ENCODE peak calls at places on chromosome 1, in five cellular contexts. One of them, this sample, is unnamed.

GRCh38 chr1:153793261-153793972 is 18.2 kb downstream of the SLC27A3 start:
- DNase-seq in GM12878: no peak
- DNase-seq in HCT116: no peak
- DNase-seq in HepG2: no peak
- DNase-seq in K562: no peak
- DNase-seq in this sample: no peak

GRCh38 chr1:157983787-157984186 is 9.7 kb upstream of the KIRREL1 start:
- DNase-seq in GM12878: no peak
- DNase-seq in HCT116: no peak
- DNase-seq in HepG2: no peak
- DNase-seq in K562: no peak
- DNase-seq in this sample: no peak

GRCh38 chr1:185686996-185687778 is 47.0 kb upstream of the HMCN1 start:
- DNase-seq in GM12878: no peak
- DNase-seq in HCT116: no peak
- DNase-seq in HepG2: no peak
- DNase-seq in K562: no peak
- DNase-seq in this sample: no peak

GRCh38 chr1:112957133-112957812 is 1.3 kb upstream of the SLC16A1 start:
- DNase-seq in GM12878: peak
- DNase-seq in HCT116: peak
- DNase-seq in HepG2: peak
- DNase-seq in K562: peak
- DNase-seq in this sample: peak

GRCh38 chr1:54328117-54328636 is 78.0 kb downstream of the SSBP3 start:
- DNase-seq in GM12878: no peak
- DNase-seq in HCT116: no peak
- DNase-seq in HepG2: no peak
- DNase-seq in K562: no peak
- DNase-seq in this sample: no peak

GRCh38 chr1:205477121-205477758 is 21.4 kb upstream of the BLACAT1 start:
- DNase-seq in GM12878: no peak
- DNase-seq in HCT116: no peak
- DNase-seq in HepG2: no peak
- DNase-seq in K562: no peak
- DNase-seq in this sample: peak

GRCh38 chr1:237352747-237353146 is 310.8 kb downstream of the RYR2 start:
- DNase-seq in GM12878: no peak
- DNase-seq in HCT116: no peak
- DNase-seq in HepG2: no peak
- DNase-seq in K562: no peak
- DNase-seq in this sample: no peak

GRCh38 chr1:161404051-161404597 is 36.4 kb upstream of the CFAP126 start:
- DNase-seq in GM12878: no peak
- DNase-seq in HCT116: no peak
- DNase-seq in HepG2: no peak
- DNase-seq in K562: no peak
- DNase-seq in this sample: no peak

GRCh38 chr1:112698366-112699310 is 8.3 kb downstream of the RHOC start:
- DNase-seq in GM12878: no peak
- DNase-seq in HCT116: no peak
- DNase-seq in HepG2: peak
- DNase-seq in K562: peak
- DNase-seq in this sample: no peak

GRCh38 chr1:108327534-108328462 is 83.9 kb upstream of the NBPF4 start:
- DNase-seq in GM12878: no peak
- DNase-seq in HCT116: peak
- DNase-seq in HepG2: peak
- DNase-seq in K562: peak
- DNase-seq in this sample: peak

GRCh38 chr1:112954945-112955677 is 885 bp downstream of the SLC16A1 start:
- DNase-seq in GM12878: no peak
- DNase-seq in HCT116: peak
- DNase-seq in HepG2: peak
- DNase-seq in K562: peak
- DNase-seq in this sample: peak

GRCh38 chr1:225415967-225416745 is 11.7 kb downstream of the LBR start:
- DNase-seq in GM12878: no peak
- DNase-seq in HCT116: no peak
- DNase-seq in HepG2: no peak
- DNase-seq in K562: no peak
- DNase-seq in this sample: no peak

GRCh38 chr1:12734651-12735050 is 11.3 kb upstream of the CFAP107 start:
- DNase-seq in GM12878: no peak
- DNase-seq in HCT116: no peak
- DNase-seq in HepG2: no peak
- DNase-seq in K562: no peak
- DNase-seq in this sample: no peak

GRCh38 chr1:71054281-71054731 is 6.7 kb upstream of the PTGER3 start:
- DNase-seq in GM12878: no peak
- DNase-seq in HCT116: no peak
- DNase-seq in HepG2: no peak
- DNase-seq in K562: no peak
- DNase-seq in this sample: no peak

GRCh38 chr1:7341145-7341900 is 429.8 kb upstream of the VAMP3 start:
- DNase-seq in GM12878: no peak
- DNase-seq in HCT116: no peak
- DNase-seq in HepG2: no peak
- DNase-seq in K562: no peak
- DNase-seq in this sample: no peak
- TF ChIP-seq ZNF274 in GM12878: no peak
- TF ChIP-seq ZNF274 in HCT116: no peak
- TF ChIP-seq ZNF274 in HepG2: no peak
- TF ChIP-seq ZNF274 in K562: no peak
- TF ChIP-seq ZNF274 in this sample: no peak

GRCh38 chr1:30143517-30143916 is 579.9 kb downstream of the MATN1 start:
- DNase-seq in GM12878: no peak
- DNase-seq in HCT116: no peak
- DNase-seq in HepG2: no peak
- DNase-seq in K562: no peak
- DNase-seq in this sample: no peak
- TF ChIP-seq ZNF274 in GM12878: no peak
- TF ChIP-seq ZNF274 in HCT116: no peak
- TF ChIP-seq ZNF274 in HepG2: no peak
- TF ChIP-seq ZNF274 in K562: no peak
- TF ChIP-seq ZNF274 in this sample: no peak

DNA sequence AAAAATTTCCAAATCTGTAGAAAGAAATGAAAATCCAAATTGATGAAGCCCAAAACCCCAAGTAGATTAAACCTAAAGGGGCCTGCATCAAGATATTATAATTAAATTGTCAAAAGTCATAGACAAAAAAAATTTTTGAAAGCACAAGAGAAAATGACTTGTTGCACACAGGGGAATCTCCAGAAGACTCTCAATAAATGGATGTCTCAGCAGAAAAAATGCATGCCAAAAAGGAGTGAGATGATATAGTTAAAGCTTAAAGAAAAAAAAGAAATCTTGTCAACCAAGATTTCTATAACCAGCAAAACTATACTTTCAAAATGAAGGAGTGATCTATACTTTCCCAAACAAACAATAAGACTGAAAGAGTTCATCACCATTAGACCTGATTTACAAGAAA is 393.2 kb upstream of the SPAG17 start:
- DNase-seq in GM12878: no peak
- DNase-seq in HCT116: no peak
- DNase-seq in HepG2: no peak
- DNase-seq in K562: no peak
- DNase-seq in this sample: no peak
- TF ChIP-seq ZNF274 in GM12878: no peak
- TF ChIP-seq ZNF274 in HCT116: no peak
- TF ChIP-seq ZNF274 in HepG2: no peak
- TF ChIP-seq ZNF274 in K562: no peak
- TF ChIP-seq ZNF274 in this sample: no peak

DNA sequence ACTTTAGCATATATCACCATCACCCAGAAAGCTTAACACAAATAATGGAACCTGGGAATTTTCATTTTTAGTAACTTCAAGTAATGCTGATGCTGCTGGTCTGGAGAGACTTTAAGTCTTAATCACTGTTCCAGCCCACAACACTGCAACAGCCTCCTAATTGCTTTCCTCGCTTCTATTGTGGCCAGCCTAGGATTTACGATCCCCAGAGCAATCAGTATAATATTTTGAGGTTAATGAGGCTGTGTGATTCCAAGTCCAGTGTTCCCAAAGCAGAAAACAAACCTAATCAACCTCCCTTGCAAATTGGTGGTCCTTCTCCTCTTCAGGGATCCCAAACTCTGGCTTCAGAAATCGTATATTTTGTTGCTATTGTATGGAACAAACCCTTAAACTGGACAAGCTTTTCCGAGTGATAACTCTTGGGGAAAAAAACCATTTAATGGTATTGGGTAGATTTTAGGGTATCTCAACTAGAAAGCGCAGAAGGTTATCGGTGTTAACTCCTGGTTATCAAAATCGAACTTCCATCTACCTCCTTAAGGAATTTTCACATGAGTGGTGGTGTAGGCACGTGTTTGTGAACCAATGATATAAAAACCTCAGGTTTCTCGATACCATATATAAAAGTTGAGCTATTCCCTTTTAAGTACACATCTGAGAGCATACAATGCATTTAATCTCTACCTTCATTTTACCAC is 50.0 kb upstream of the BOLA1 start:
- DNase-seq in GM12878: no peak
- DNase-seq in HCT116: no peak
- DNase-seq in HepG2: no peak
- DNase-seq in K562: no peak
- DNase-seq in this sample: no peak
- TF ChIP-seq ZNF274 in GM12878: no peak
- TF ChIP-seq ZNF274 in HCT116: no peak
- TF ChIP-seq ZNF274 in HepG2: no peak
- TF ChIP-seq ZNF274 in K562: no peak
- TF ChIP-seq ZNF274 in this sample: no peak

GRCh38 chr1:39609618-39610331 is 29.7 kb downstream of the HEYL start:
- DNase-seq in GM12878: no peak
- DNase-seq in HCT116: peak
- DNase-seq in HepG2: peak
- DNase-seq in K562: peak
- DNase-seq in this sample: peak
- TF ChIP-seq ZNF274 in GM12878: no peak
- TF ChIP-seq ZNF274 in HCT116: no peak
- TF ChIP-seq ZNF274 in HepG2: no peak
- TF ChIP-seq ZNF274 in K562: no peak
- TF ChIP-seq ZNF274 in this sample: no peak

GRCh38 chr1:90512441-90512840 is 204.7 kb downstream of the BARHL2 start:
- DNase-seq in GM12878: no peak
- DNase-seq in HCT116: no peak
- DNase-seq in HepG2: no peak
- DNase-seq in K562: no peak
- DNase-seq in this sample: no peak
- TF ChIP-seq ZNF274 in GM12878: no peak
- TF ChIP-seq ZNF274 in HCT116: no peak
- TF ChIP-seq ZNF274 in HepG2: no peak
- TF ChIP-seq ZNF274 in K562: no peak
- TF ChIP-seq ZNF274 in this sample: no peak

GRCh38 chr1:94092210-94092613 is 28.7 kb downstream of the ABCA4 start:
- DNase-seq in GM12878: no peak
- DNase-seq in HCT116: no peak
- DNase-seq in HepG2: no peak
- DNase-seq in K562: no peak
- DNase-seq in this sample: no peak
- TF ChIP-seq ZNF274 in GM12878: no peak
- TF ChIP-seq ZNF274 in HCT116: no peak
- TF ChIP-seq ZNF274 in HepG2: no peak
- TF ChIP-seq ZNF274 in K562: no peak
- TF ChIP-seq ZNF274 in this sample: no peak

DNA sequence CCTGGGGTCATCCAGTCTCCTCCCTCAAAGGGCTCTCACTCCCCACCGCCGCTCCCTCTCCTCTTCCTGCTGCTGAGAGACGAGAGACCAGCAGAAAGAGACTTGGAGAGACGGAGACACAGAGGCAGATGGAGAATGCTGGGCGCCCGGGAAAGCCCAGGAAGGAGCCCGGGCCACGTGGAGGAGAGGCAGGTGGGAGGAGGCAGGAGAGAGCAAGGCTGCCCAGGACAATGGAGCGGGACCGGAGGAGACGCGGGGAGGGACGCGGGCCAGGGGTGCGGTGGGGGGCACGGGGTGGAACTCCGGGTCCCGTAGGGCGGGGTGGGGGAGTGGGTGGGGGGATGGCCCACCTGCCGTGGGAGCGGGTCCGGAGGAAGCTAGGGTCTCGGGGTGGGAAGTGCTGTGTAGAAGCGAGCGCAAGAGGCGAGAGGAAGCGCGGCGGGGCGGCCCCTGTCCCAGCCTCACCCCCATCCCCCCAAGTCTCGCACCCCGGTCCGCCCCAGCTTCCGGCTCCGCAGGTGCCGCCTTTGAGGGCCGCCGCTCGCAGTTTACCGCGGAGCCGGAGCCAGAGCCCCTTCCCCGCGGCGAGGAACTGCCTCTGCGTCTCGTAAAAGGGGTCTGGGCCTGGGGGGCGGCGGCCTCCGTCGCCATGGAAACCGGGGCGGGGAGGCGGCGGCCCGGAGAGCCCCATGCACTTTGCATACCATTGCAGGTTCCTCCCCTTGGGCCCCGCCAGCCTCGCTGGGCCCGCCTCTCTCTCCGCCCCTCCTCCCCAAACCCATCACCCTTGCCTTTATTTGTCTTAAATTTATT is 11.7 kb upstream of the EPHA2 start:
- DNase-seq in GM12878: no peak
- DNase-seq in HCT116: no peak
- DNase-seq in HepG2: no peak
- DNase-seq in K562: peak
- DNase-seq in this sample: peak
- TF ChIP-seq ZNF274 in GM12878: no peak
- TF ChIP-seq ZNF274 in HCT116: no peak
- TF ChIP-seq ZNF274 in HepG2: no peak
- TF ChIP-seq ZNF274 in K562: no peak
- TF ChIP-seq ZNF274 in this sample: no peak

GRCh38 chr1:99942723-99943122 is 27.1 kb upstream of the SLC35A3 start:
- DNase-seq in GM12878: no peak
- DNase-seq in HCT116: no peak
- DNase-seq in HepG2: no peak
- DNase-seq in K562: no peak
- DNase-seq in this sample: no peak
- TF ChIP-seq ZNF274 in GM12878: no peak
- TF ChIP-seq ZNF274 in HCT116: no peak
- TF ChIP-seq ZNF274 in HepG2: no peak
- TF ChIP-seq ZNF274 in K562: no peak
- TF ChIP-seq ZNF274 in this sample: no peak